ENCODE peak calls at places on chromosomes 3 and 15, in eight cellular contexts. B, J, X, E, C, K, U and G are unnamed samples.

GRCh38 chr3:133843634-133844033 is 38.0 kb downstream of the SRPRB start:
- DNase-seq in B (no peak), J (peak; percentile 66), X (no peak), E (no peak), C (no peak), K (no peak), U (peak; percentile 89), G (no peak)

GRCh38 chr3:12300137-12300536 is 11.3 kb downstream of the PPARG start:
- DNase-seq in B (no peak), J (peak; percentile 24), X (no peak), E (no peak), C (no peak), K (peak; percentile 22), U (no peak), G (no peak)

GRCh38 chr15:93459396-93459795 is 370.4 kb upstream of the RGMA start:
- DNase-seq in B (no peak), J (no peak), X (no peak), E (no peak), C (peak; percentile 82), K (no peak), U (no peak), G (no peak)

GRCh38 chr3:130895690-130896089 is 1.8 kb downstream of the ATP2C1 start:
- DNase-seq in B (no peak), J (no peak), X (no peak), E (no peak), C (no peak), K (peak; percentile 3), U (no peak), G (no peak)

GRCh38 chr15:67805871-67806538 is 19.3 kb upstream of the SKOR1 start:
- DNase-seq in B (no peak), J (no peak), X (no peak), E (no peak), C (no peak), K (no peak), U (no peak), G (peak; percentile 59)

GRCh38 chr3:182258538-182259177 is 534.6 kb upstream of the ATP11B start:
- DNase-seq in B (no peak), J (peak; percentile 58), X (no peak), E (no peak), C (no peak), K (peak; percentile 31), U (peak; percentile 45), G (no peak)

GRCh38 chr3:9687514-9687913 is 16.1 kb upstream of the CPNE9 start:
- DNase-seq in B (no peak), J (no peak), X (no peak), E (no peak), C (no peak), K (no peak), U (no peak), G (no peak)

GRCh38 chr15:42020713-42021273 is at the start of gene PLA2G4E:
- DNase-seq in B (no peak), J (no peak), X (no peak), E (no peak), C (peak; percentile 45), K (peak; percentile 47), U (no peak), G (no peak)

GRCh38 chr15:95857124-95857757 is 473.3 kb upstream of the NR2F2 start:
- DNase-seq in B (no peak), J (peak; percentile 75), X (no peak), E (no peak), C (no peak), K (peak; percentile 64), U (peak; percentile 70), G (no peak)

GRCh38 chr15:67373266-67373665 is 118.7 kb downstream of the IQCH start:
- DNase-seq in B (no peak), J (no peak), X (no peak), E (no peak), C (no peak), K (no peak), U (no peak), G (no peak)

GRCh38 chr3:46998121-46998851 is 18.8 kb downstream of the NBEAL2 start:
- DNase-seq in B (no peak), J (peak; percentile 34), X (peak; percentile 78), E (peak; percentile 51), C (peak; percentile 81), K (peak; percentile 50), U (peak; percentile 65), G (peak; percentile 87)

GRCh38 chr15:58469432-58470353 is 37.9 kb downstream of the LIPC start:
- DNase-seq in B (no peak), J (peak; percentile 99), X (peak; percentile 71), E (no peak), C (no peak), K (peak; percentile 96), U (peak; percentile 95), G (no peak)

GRCh38 chr3:31567036-31567435 is 34.3 kb downstream of the STT3B start:
- DNase-seq in B (no peak), J (no peak), X (no peak), E (no peak), C (no peak), K (no peak), U (no peak), G (no peak)

GRCh38 chr3:52036222-52036694 is 20.1 kb downstream of the DUSP7 start:
- DNase-seq in B (no peak), J (no peak), X (no peak), E (no peak), C (no peak), K (no peak), U (no peak), G (no peak)

GRCh38 chr15:98943609-98944111 is 63.9 kb downstream of the PGPEP1L start:
- DNase-seq in B (no peak), J (peak; percentile 38), X (no peak), E (peak; percentile 37), C (no peak), K (no peak), U (peak; percentile 13), G (no peak)

GRCh38 chr15:65757256-65757655 is 34.8 kb downstream of the DENND4A start:
- DNase-seq in B (no peak), J (peak; percentile 15), X (no peak), E (no peak), C (no peak), K (no peak), U (peak; percentile 5), G (no peak)

GRCh38 chr15:25763206-25763880 is 99.8 kb downstream of the ATP10A start:
- DNase-seq in B (peak; percentile 31), J (no peak), X (peak; percentile 24), E (no peak), C (no peak), K (no peak), U (no peak), G (no peak)

GRCh38 chr3:134576831-134577230 is 74.0 kb downstream of the KY start:
- DNase-seq in B (no peak), J (no peak), X (no peak), E (no peak), C (no peak), K (no peak), U (no peak), G (no peak)

GRCh38 chr3:38099518-38099917 is 37.4 kb downstream of the ACAA1 start:
- DNase-seq in B (no peak), J (no peak), X (no peak), E (no peak), C (no peak), K (no peak), U (no peak), G (no peak)

GRCh38 chr15:23759964-23760363 is 72.9 kb upstream of the NDN start:
- DNase-seq in B (no peak), J (no peak), X (no peak), E (no peak), C (no peak), K (no peak), U (no peak), G (no peak)
- TF ChIP-seq CTCF in B (no peak), J (no peak), X (no peak), E (no peak), C (no peak), K (no peak), U (no peak), G (no peak)

GRCh38 chr3:5231536-5231935 is 44.0 kb downstream of the EDEM1 start:
- DNase-seq in B (no peak), J (no peak), X (no peak), E (no peak), C (no peak), K (no peak), U (no peak), G (no peak)

GRCh38 chr3:5235655-5236054 is 48.1 kb downstream of the EDEM1 start:
- DNase-seq in B (no peak), J (no peak), X (no peak), E (no peak), C (no peak), K (no peak), U (no peak), G (no peak)

GRCh38 chr3:5233026-5233425 is 45.5 kb downstream of the EDEM1 start:
- DNase-seq in B (no peak), J (no peak), X (no peak), E (no peak), C (no peak), K (no peak), U (no peak), G (no peak)

GRCh38 chr3:5231067-5231466 is 43.6 kb downstream of the EDEM1 start:
- DNase-seq in B (no peak), J (no peak), X (no peak), E (no peak), C (no peak), K (no peak), U (no peak), G (no peak)

GRCh38 chr3:5232570-5232969 is 45.1 kb downstream of the EDEM1 start:
- DNase-seq in B (no peak), J (no peak), X (no peak), E (no peak), C (no peak), K (no peak), U (no peak), G (no peak)
- TF ChIP-seq CTCF in B (no peak), J (no peak), X (no peak), E (no peak), C (no peak), K (no peak), U (peak; percentile 24), G (peak; percentile 23)

GRCh38 chr3:116337229-116337628 is 108.1 kb downstream of the LSAMP start:
- DNase-seq in B (no peak), J (no peak), X (no peak), E (no peak), C (no peak), K (no peak), U (no peak), G (no peak)
- TF ChIP-seq CTCF in B (no peak), J (peak; percentile 38), X (no peak), E (no peak), C (no peak), K (peak; percentile 27), U (no peak), G (peak; percentile 63)

GRCh38 chr3:171951597-171951996 is 87.8 kb upstream of the FNDC3B start:
- DNase-seq in B (no peak), J (no peak), X (no peak), E (no peak), C (no peak), K (no peak), U (no peak), G (no peak)
- TF ChIP-seq CTCF in B (no peak), J (no peak), X (no peak), E (no peak), C (no peak), K (no peak), U (no peak), G (no peak)

GRCh38 chr3:11236588-11237461 is 35.4 kb upstream of the ATG7 start:
- DNase-seq in B (no peak), J (peak; percentile 58), X (peak; percentile 71), E (peak; percentile 43), C (no peak), K (peak; percentile 68), U (peak; percentile 65), G (no peak)
- TF ChIP-seq CTCF in B (peak; percentile 82), J (peak; percentile 74), X (peak; percentile 37), E (peak; percentile 26), C (peak; percentile 58), K (peak; percentile 92), U (peak; percentile 92), G (peak; percentile 88)

GRCh38 chr3:169929830-169930519 is 18.6 kb downstream of the SAMD7 start:
- DNase-seq in B (no peak), J (no peak), X (no peak), E (no peak), C (no peak), K (no peak), U (no peak), G (no peak)
- TF ChIP-seq CTCF in B (no peak), J (no peak), X (no peak), E (no peak), C (no peak), K (no peak), U (no peak), G (no peak)